ENCODE peak calls at places on chromosomes 12 and 14, in five cellular contexts. T is mammary epithelial cell; F is cardiac muscle cell; E is left lung; L is CD8-positive, alpha-beta memory T cell. Q is an unnamed sample.

GRCh38 chr14:77026166-77026929 is 2.2 kb downstream of the IRF2BPL start:
- DNase-seq in T (peak), L (no peak), E (peak), F (peak), Q (peak)

GRCh38 chr12:107903377-107904061 is 129.0 kb downstream of the ASCL4 start:
- DNase-seq in L (no peak), E (peak), F (peak), T (peak), Q (peak)

GRCh38 chr12:121326996-121327674 is 25.1 kb downstream of the ANAPC5 start:
- DNase-seq in F (no peak), E (peak), L (no peak), T (no peak), Q (no peak)

GRCh38 chr12:45745861-45746277 is 16.4 kb downstream of the ARID2 start:
- DNase-seq in E (no peak), F (peak), L (no peak), T (peak), Q (no peak)

GRCh38 chr14:75906680-75907280 is 75.0 kb downstream of the TGFB3 start:
- DNase-seq in F (peak), E (no peak), L (peak), T (peak), Q (peak)

GRCh38 chr12:48615681-48616080 is 45.8 kb upstream of the LALBA start:
- DNase-seq in E (no peak), F (peak), L (no peak), T (peak), Q (no peak)

GRCh38 chr14:76829650-76830421 is 3.6 kb downstream of the LRRC74A start:
- DNase-seq in T (peak), L (no peak), E (no peak), F (peak), Q (no peak)

GRCh38 chr14:71618047-71618446 is 314.2 kb upstream of the RGS6 start:
- DNase-seq in F (no peak), T (no peak), E (no peak), L (no peak), Q (no peak)

GRCh38 chr12:41034686-41035085 is 153.4 kb upstream of the PDZRN4 start:
- DNase-seq in T (peak), E (no peak), L (no peak), F (no peak), Q (no peak)

GRCh38 chr12:62683724-62684501 is 217.3 kb downstream of the MON2 start:
- DNase-seq in L (no peak), F (peak), E (no peak), T (no peak), Q (no peak)

GRCh38 chr14:99726538-99727095 is 42.5 kb downstream of the CYP46A1 start:
- DNase-seq in F (no peak), L (no peak), E (peak), T (no peak), Q (no peak)

GRCh38 chr14:21933681-21934080 is 260.1 kb upstream of the OR4E1 start:
- DNase-seq in E (no peak), L (no peak), F (no peak), T (no peak), Q (no peak)

GRCh38 chr14:22118894-22119477 is 445.4 kb upstream of the OR4E1 start:
- DNase-seq in F (no peak), T (peak), E (no peak), L (no peak), Q (no peak)

GRCh38 chr12:21771311-21771710 is 3.2 kb downstream of the KCNJ8 start:
- DNase-seq in L (no peak), F (no peak), T (no peak), E (no peak), Q (no peak)

GRCh38 chr14:71183856-71184255 is 276.6 kb downstream of the PCNX1 start:
- DNase-seq in L (no peak), F (no peak), E (no peak), T (no peak), Q (no peak)

GRCh38 chr12:56104815-56105476 is 587 bp downstream of the PA2G4 start:
- DNase-seq in T (no peak), F (no peak), E (peak), L (peak), Q (no peak)

GRCh38 chr12:106023034-106023433 is 115.7 kb downstream of the NUAK1 start:
- DNase-seq in E (no peak), F (no peak), L (no peak), T (no peak), Q (no peak)

GRCh38 chr14:96285667-96286066 is 29.7 kb downstream of the BDKRB1 start:
- DNase-seq in L (no peak), E (no peak), F (peak), T (no peak), Q (no peak)

GRCh38 chr14:66003082-66003740 is 483.0 kb upstream of the CCDC196 start:
- DNase-seq in L (no peak), E (no peak), F (no peak), T (peak), Q (no peak)

GRCh38 chr12:94973202-94973601 is 30.3 kb downstream of the NDUFA12 start:
- DNase-seq in L (no peak), F (peak), E (no peak), T (no peak), Q (no peak)

GRCh38 chr12:38776657-38777056 is 128.7 kb downstream of the CPNE8 start:
- DNase-seq in E (no peak), T (no peak), F (peak), L (no peak), Q (no peak)

GRCh38 chr14:92800525-92800924 is 6.4 kb downstream of the GOLGA5 start:
- DNase-seq in E (no peak), T (no peak), L (no peak), F (no peak), Q (no peak)

GRCh38 chr14:37903561-37904191 is 304.0 kb upstream of the SSTR1 start:
- DNase-seq in E (no peak), L (no peak), F (peak), T (peak), Q (peak)

GRCh38 chr12:58487280-58488141 is 432.8 kb downstream of the LRIG3 start:
- DNase-seq in E (no peak), L (no peak), F (peak), T (no peak), Q (no peak)

GRCh38 chr14:59474172-59474571 is 9.0 kb upstream of the GPR135 start:
- DNase-seq in F (peak), T (no peak), L (no peak), E (no peak), Q (no peak)

GRCh38 chr12:55996201-55996714 is 818 bp upstream of the SUOX start:
- DNase-seq in T (peak), E (no peak), L (peak), F (peak), Q (peak)

GRCh38 chr12:125683748-125684381 is 618.6 kb downstream of the AACS start:
- DNase-seq in F (no peak), T (no peak), E (peak), L (no peak), Q (peak)

GRCh38 chr12:16030729-16031128 is 119.6 kb downstream of the DERA start:
- DNase-seq in L (no peak), F (no peak), E (no peak), T (no peak), Q (no peak)

GRCh38 chr14:51616724-51617409 is 34.8 kb upstream of the FRMD6 start:
- DNase-seq in L (no peak), T (peak), E (no peak), F (peak), Q (no peak)

GRCh38 chr12:10501031-10501430 is 4.7 kb upstream of the EIF2S3B start:
- DNase-seq in T (peak), L (no peak), F (peak), E (no peak), Q (no peak)

GRCh38 chr12:70645494-70646317 is 8.5 kb upstream of the PTPRB start:
- DNase-seq in E (no peak), T (peak), L (no peak), F (peak), Q (no peak)

GRCh38 chr12:75944097-75944904 is 87.3 kb downstream of the PHLDA1 start:
- DNase-seq in F (peak), L (no peak), E (no peak), T (peak), Q (no peak)

GRCh38 chr12:34597548-34598351 is 575.5 kb downstream of the ALG10 start:
- DNase-seq in L (no peak), F (no peak), E (peak), T (no peak), Q (no peak)

GRCh38 chr14:33509927-33510535 is 440.8 kb downstream of the EGLN3 start:
- DNase-seq in T (peak), L (no peak), E (no peak), F (peak), Q (no peak)

GRCh38 chr12:47972895-47973294 is 9.5 kb downstream of the TMEM106C start:
- DNase-seq in E (no peak), T (no peak), F (no peak), L (no peak), Q (no peak)

GRCh38 chr14:20332946-20333782 is at the start of gene CCNB1IP1:
- DNase-seq in E (no peak), T (peak), L (peak), F (peak), Q (peak)

GRCh38 chr14:20328705-20329104 is 4.4 kb downstream of the CCNB1IP1 start:
- DNase-seq in E (no peak), F (no peak), L (no peak), T (no peak), Q (no peak)

GRCh38 chr14:20332386-20332945 is 613 bp downstream of the CCNB1IP1 start:
- DNase-seq in L (no peak), E (no peak), F (peak), T (peak), Q (no peak)

GRCh38 chr14:20329355-20329754 is 3.7 kb downstream of the CCNB1IP1 start:
- DNase-seq in E (no peak), L (no peak), T (no peak), F (no peak), Q (no peak)

DNA sequence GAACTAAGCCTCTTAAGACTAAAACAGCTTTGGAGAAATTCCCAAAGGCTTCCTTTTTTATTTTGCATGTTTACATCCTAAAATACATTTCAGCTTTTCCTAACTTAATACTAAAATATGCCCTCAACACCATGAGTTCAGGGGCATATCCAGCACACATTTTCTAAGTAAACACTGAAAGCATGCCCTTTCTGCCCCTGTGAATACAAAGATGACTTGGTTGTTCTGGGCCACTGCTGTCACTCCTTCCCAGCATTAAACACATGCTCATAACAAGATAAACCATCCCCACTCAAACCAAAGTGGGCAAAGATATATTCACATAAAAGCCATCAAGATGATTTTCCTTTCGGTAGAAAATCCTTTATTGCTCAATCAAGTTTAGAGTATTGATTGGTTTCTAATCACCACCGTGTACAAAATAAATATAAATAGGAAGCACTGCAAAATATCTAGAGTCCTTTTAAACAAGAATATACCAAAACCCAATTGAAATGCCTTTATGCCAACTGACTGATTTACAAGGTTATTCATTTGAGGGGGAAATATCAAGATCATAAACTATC is 1.9 kb downstream of the CCNB1IP1 start:
- DNase-seq in E (no peak), T (no peak), F (no peak), L (no peak), Q (no peak)
- H3K4me3 ChIP-seq in E (no peak), T (peak), F (peak), L (no peak), Q (no peak)

GRCh38 chr14:36659010-36659821 is 2.4 kb upstream of the PAX9 start:
- DNase-seq in T (no peak), E (no peak), F (no peak), L (no peak), Q (no peak)

GRCh38 chr14:36656769-36657408 is 4.8 kb upstream of the PAX9 start:
- DNase-seq in L (no peak), F (no peak), E (no peak), T (no peak), Q (no peak)

GRCh38 chr14:36655963-36656768 is 5.5 kb upstream of the PAX9 start:
- DNase-seq in L (no peak), E (peak), T (no peak), F (no peak), Q (no peak)

GRCh38 chr14:36658091-36659009 is 3.3 kb upstream of the PAX9 start:
- DNase-seq in E (peak), T (no peak), F (no peak), L (no peak), Q (no peak)

GRCh38 chr14:36657409-36658090 is 4.1 kb upstream of the PAX9 start:
- DNase-seq in T (no peak), E (peak), F (no peak), L (no peak), Q (no peak)
- H3K4me3 ChIP-seq in T (no peak), E (no peak), F (no peak), L (no peak), Q (peak)

GRCh38 chr14:54805080-54805479 is 97.5 kb downstream of the GCH1 start:
- DNase-seq in F (peak), L (no peak), T (no peak), E (no peak), Q (no peak)
- H3K4me3 ChIP-seq in F (no peak), L (no peak), T (no peak), E (no peak), Q (no peak)

GRCh38 chr12:130880411-130880885 is 8.6 kb downstream of the RAN start:
- DNase-seq in E (no peak), F (no peak), T (no peak), L (no peak), Q (no peak)
- H3K4me3 ChIP-seq in E (no peak), F (no peak), T (no peak), L (peak), Q (no peak)

GRCh38 chr12:50086148-50086547 is 1.0 kb downstream of the SMARCD1 start:
- DNase-seq in T (peak), E (no peak), F (no peak), L (no peak), Q (no peak)
- H3K4me3 ChIP-seq in T (peak), E (peak), F (peak), L (peak), Q (peak)

GRCh38 chr12:89345830-89346740 is 6.2 kb downstream of the DUSP6 start:
- DNase-seq in F (peak), T (peak), E (peak), L (no peak), Q (peak)

GRCh38 chr12:89347325-89347829 is 4.9 kb downstream of the DUSP6 start:
- DNase-seq in E (no peak), T (peak), F (peak), L (no peak), Q (no peak)

GRCh38 chr12:89345376-89345775 is 6.9 kb downstream of the DUSP6 start:
- DNase-seq in T (no peak), F (no peak), L (no peak), E (no peak), Q (no peak)

GRCh38 chr12:89344862-89345202 is 7.5 kb downstream of the DUSP6 start:
- DNase-seq in T (no peak), F (no peak), E (no peak), L (no peak), Q (no peak)

GRCh38 chr12:89346741-89347324 is 5.5 kb downstream of the DUSP6 start:
- DNase-seq in E (no peak), F (peak), T (peak), L (no peak), Q (no peak)
- H3K4me3 ChIP-seq in E (peak), F (no peak), T (peak), L (no peak), Q (no peak)

GRCh38 chr12:108930155-108930554 is 50.3 kb downstream of the DAO start:
- DNase-seq in T (no peak), L (no peak), F (no peak), E (no peak), Q (no peak)
- H3K4me3 ChIP-seq in T (no peak), L (no peak), F (no peak), E (no peak), Q (no peak)

GRCh38 chr14:50530358-50530757 is 2.0 kb downstream of the MAP4K5 start:
- DNase-seq in F (no peak), T (peak), E (no peak), L (no peak), Q (no peak)
- H3K4me3 ChIP-seq in F (peak), T (peak), E (peak), L (peak), Q (no peak)

DNA sequence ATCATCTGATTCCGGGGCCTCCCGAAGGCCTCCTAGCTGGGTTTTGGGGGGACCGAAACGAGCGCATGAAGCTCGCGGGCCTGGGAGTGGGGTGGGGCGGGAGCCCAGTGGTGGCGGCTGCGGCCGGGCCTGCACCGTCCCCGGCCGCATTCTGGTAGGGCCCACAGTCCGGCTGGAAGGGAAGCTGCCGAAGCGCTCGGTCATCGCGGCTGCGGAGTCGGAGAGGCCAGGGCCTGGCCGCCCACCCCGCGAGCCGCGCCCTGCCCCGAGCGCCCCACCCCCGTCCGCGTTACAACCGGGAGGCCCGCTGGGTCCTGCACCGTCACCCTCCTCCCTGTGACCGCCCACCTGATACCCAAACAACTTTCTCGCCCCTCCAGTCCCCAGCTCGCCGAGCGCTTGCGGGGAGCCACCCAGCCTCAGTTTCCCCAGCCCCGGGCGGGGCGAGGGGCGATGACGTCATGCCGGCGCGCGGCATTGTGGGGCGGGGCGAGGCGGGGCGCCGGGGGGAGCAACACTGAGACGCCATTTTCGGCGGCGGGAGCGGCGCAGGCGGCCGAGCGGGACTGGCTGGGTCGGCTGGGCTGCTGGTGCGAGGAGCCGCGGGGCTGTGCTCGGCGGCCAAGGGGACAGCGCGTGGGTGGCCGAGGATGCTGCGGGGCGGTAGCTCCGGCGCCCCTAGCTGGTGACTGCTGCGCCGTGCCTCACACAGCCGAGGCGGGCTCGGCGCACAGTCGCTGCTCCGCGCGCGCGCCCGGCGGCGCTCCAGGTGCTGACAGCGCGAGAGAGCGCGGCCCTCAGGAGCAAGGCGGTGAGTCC is at the start of gene KLC1:
- DNase-seq in T (peak), E (peak), L (peak), F (peak), Q (peak)
- H3K4me3 ChIP-seq in T (peak), E (peak), L (peak), F (peak), Q (peak)

Q was measured in neuronal stem cell.